ENCODE peak calls at places on chromosome 3, in seven cellular contexts. One of them, this sample, is unnamed.

GRCh38 chr3:187736418-187736871 is 8.8 kb downstream of the BCL6 start:
- DNase-seq in NCI-H345: no peak
- DNase-seq in amniotic stem cell: no peak
- DNase-seq in activated naive CD4-positive, alpha-beta T cell treated with anti-CD3 and anti-CD28 coated beads, Interleukin-2, amount 50 U/mL, for 16 hours: no peak
- DNase-seq in NCI-H1092: no peak
- DNase-seq in ELR: peak; percentile 72
- DNase-seq in WERI-Rb-1: no peak
- DNase-seq in this sample: peak; percentile 86

GRCh38 chr3:115040673-115041286 is 106.3 kb downstream of the ZBTB20 start:
- DNase-seq in NCI-H345: no peak
- DNase-seq in amniotic stem cell: no peak
- DNase-seq in activated naive CD4-positive, alpha-beta T cell treated with anti-CD3 and anti-CD28 coated beads, Interleukin-2, amount 50 U/mL, for 16 hours: peak; percentile 44
- DNase-seq in NCI-H1092: no peak
- DNase-seq in ELR: peak; percentile 62
- DNase-seq in WERI-Rb-1: peak; percentile 10
- DNase-seq in this sample: peak; percentile 56

GRCh38 chr3:135965129-135965505 is 411 bp upstream of the PPP2R3A start:
- DNase-seq in NCI-H345: peak; percentile 48
- DNase-seq in amniotic stem cell: no peak
- DNase-seq in activated naive CD4-positive, alpha-beta T cell treated with anti-CD3 and anti-CD28 coated beads, Interleukin-2, amount 50 U/mL, for 16 hours: no peak
- DNase-seq in NCI-H1092: no peak
- DNase-seq in ELR: no peak
- DNase-seq in WERI-Rb-1: no peak
- DNase-seq in this sample: no peak

GRCh38 chr3:105459566-105460290 is 93.0 kb downstream of the ALCAM start:
- DNase-seq in NCI-H345: no peak
- DNase-seq in amniotic stem cell: no peak
- DNase-seq in activated naive CD4-positive, alpha-beta T cell treated with anti-CD3 and anti-CD28 coated beads, Interleukin-2, amount 50 U/mL, for 16 hours: no peak
- DNase-seq in NCI-H1092: no peak
- DNase-seq in ELR: peak; percentile 26
- DNase-seq in WERI-Rb-1: no peak
- DNase-seq in this sample: no peak

GRCh38 chr3:13484861-13485590 is 4.9 kb downstream of the HDAC11 start:
- DNase-seq in NCI-H345: peak; percentile 45
- DNase-seq in amniotic stem cell: no peak
- DNase-seq in activated naive CD4-positive, alpha-beta T cell treated with anti-CD3 and anti-CD28 coated beads, Interleukin-2, amount 50 U/mL, for 16 hours: no peak
- DNase-seq in NCI-H1092: peak; percentile 59
- DNase-seq in ELR: peak; percentile 42
- DNase-seq in WERI-Rb-1: no peak
- DNase-seq in this sample: peak; percentile 86

GRCh38 chr3:99640214-99640851 is 1.9 kb downstream of the COL8A1 start:
- DNase-seq in NCI-H345: no peak
- DNase-seq in amniotic stem cell: no peak
- DNase-seq in activated naive CD4-positive, alpha-beta T cell treated with anti-CD3 and anti-CD28 coated beads, Interleukin-2, amount 50 U/mL, for 16 hours: no peak
- DNase-seq in NCI-H1092: no peak
- DNase-seq in ELR: peak; percentile 49
- DNase-seq in WERI-Rb-1: no peak
- DNase-seq in this sample: peak; percentile 58

GRCh38 chr3:133282239-133282638 is 117.6 kb upstream of the BFSP2 start:
- DNase-seq in NCI-H345: no peak
- DNase-seq in amniotic stem cell: no peak
- DNase-seq in activated naive CD4-positive, alpha-beta T cell treated with anti-CD3 and anti-CD28 coated beads, Interleukin-2, amount 50 U/mL, for 16 hours: no peak
- DNase-seq in NCI-H1092: no peak
- DNase-seq in ELR: peak; percentile 25
- DNase-seq in WERI-Rb-1: no peak
- DNase-seq in this sample: no peak

GRCh38 chr3:197352382-197352781 is 54.0 kb upstream of the DLG1 start:
- DNase-seq in NCI-H345: no peak
- DNase-seq in amniotic stem cell: no peak
- DNase-seq in activated naive CD4-positive, alpha-beta T cell treated with anti-CD3 and anti-CD28 coated beads, Interleukin-2, amount 50 U/mL, for 16 hours: no peak
- DNase-seq in NCI-H1092: no peak
- DNase-seq in ELR: peak; percentile 21
- DNase-seq in WERI-Rb-1: peak; percentile 60
- DNase-seq in this sample: peak; percentile 97

GRCh38 chr3:28835751-28836150 is 445.1 kb upstream of the RBMS3 start:
- DNase-seq in NCI-H345: no peak
- DNase-seq in amniotic stem cell: no peak
- DNase-seq in activated naive CD4-positive, alpha-beta T cell treated with anti-CD3 and anti-CD28 coated beads, Interleukin-2, amount 50 U/mL, for 16 hours: no peak
- DNase-seq in NCI-H1092: no peak
- DNase-seq in ELR: peak; percentile 9
- DNase-seq in WERI-Rb-1: no peak
- DNase-seq in this sample: no peak

GRCh38 chr3:27507515-27508266 is 23.5 kb upstream of the SLC4A7 start:
- DNase-seq in NCI-H345: peak; percentile 52
- DNase-seq in amniotic stem cell: no peak
- DNase-seq in activated naive CD4-positive, alpha-beta T cell treated with anti-CD3 and anti-CD28 coated beads, Interleukin-2, amount 50 U/mL, for 16 hours: no peak
- DNase-seq in NCI-H1092: no peak
- DNase-seq in ELR: peak; percentile 25
- DNase-seq in WERI-Rb-1: no peak
- DNase-seq in this sample: peak; percentile 65